ENCODE peak calls at places on chromosomes 5 and 9, in seven cellular contexts. S is PC-9, J is nucleus accumbens, Q is ELF-1, B is astrocyte of the spinal cord, I is SK-N-SH, N is choroid plexus epithelial cell. D is an unnamed sample.

GRCh38 chr9:14089051-14089798 is 224.7 kb downstream of the NFIB start:
- DNase-seq in S (no peak), J (no peak), Q (no peak), B (no peak), I (no peak), N (peak), D (no peak)

GRCh38 chr5:50745221-50745620 is 78.8 kb downstream of the PARP8 start:
- DNase-seq in S (no peak), J (no peak), Q (no peak), B (no peak), I (no peak), N (no peak), D (no peak)

GRCh38 chr5:138725885-138726457 is 27.3 kb upstream of the CTNNA1 start:
- DNase-seq in S (no peak), J (no peak), Q (no peak), B (no peak), I (no peak), N (no peak), D (no peak)

GRCh38 chr5:92468307-92468706 is 1085.2 kb upstream of the ARRDC3 start:
- DNase-seq in S (no peak), J (no peak), Q (no peak), B (no peak), I (no peak), N (no peak), D (no peak)

GRCh38 chr9:70504814-70505213 is 90.4 kb upstream of the KLF9 start:
- DNase-seq in S (no peak), J (no peak), Q (no peak), B (no peak), I (no peak), N (peak), D (no peak)

GRCh38 chr9:134024393-134024792 is 888 bp upstream of the BRD3OS start:
- DNase-seq in S (no peak), J (no peak), Q (no peak), B (no peak), I (peak), N (no peak), D (no peak)

GRCh38 chr9:36861528-36862205 is 172.4 kb downstream of the PAX5 start:
- DNase-seq in S (no peak), J (no peak), Q (no peak), B (no peak), I (no peak), N (no peak), D (no peak)

GRCh38 chr9:81108821-81109220 is 580.5 kb downstream of the TLE1 start:
- DNase-seq in S (peak), J (no peak), Q (no peak), B (no peak), I (no peak), N (no peak), D (no peak)

GRCh38 chr9:125416517-125416916 is 154.9 kb downstream of the GAPVD1 start:
- DNase-seq in S (no peak), J (no peak), Q (no peak), B (no peak), I (no peak), N (no peak), D (no peak)

GRCh38 chr9:125296843-125297372 is 35.3 kb downstream of the GAPVD1 start:
- DNase-seq in S (peak), J (no peak), Q (no peak), B (peak), I (no peak), N (peak), D (no peak)

GRCh38 chr9:69421908-69422801 is 97.1 kb downstream of the ENTREP1 start:
- DNase-seq in S (peak), J (peak), Q (peak), B (peak), I (peak), N (peak), D (peak)

GRCh38 chr9:119092125-119092524 is 277.1 kb downstream of the BRINP1 start:
- DNase-seq in S (no peak), J (no peak), Q (no peak), B (no peak), I (no peak), N (no peak), D (no peak)

GRCh38 chr5:105632043-105632442 is 2038.7 kb downstream of the EFNA5 start:
- DNase-seq in S (no peak), J (no peak), Q (no peak), B (no peak), I (peak), N (peak), D (no peak)

GRCh38 chr9:127278372-127278771 is 13.8 kb downstream of the GARNL3 start:
- DNase-seq in S (no peak), J (no peak), Q (no peak), B (no peak), I (no peak), N (no peak), D (no peak)

GRCh38 chr9:129081388-129081889 is 528 bp downstream of the DOLPP1 start:
- DNase-seq in S (no peak), J (no peak), Q (no peak), B (no peak), I (peak), N (no peak), D (peak)

GRCh38 chr9:78001946-78002731 is 29.5 kb downstream of the GNAQ start:
- DNase-seq in S (no peak), J (no peak), Q (no peak), B (peak), I (no peak), N (peak), D (no peak)

GRCh38 chr5:166746506-166746905 is 1544.9 kb upstream of the WWC1 start:
- DNase-seq in S (no peak), J (no peak), Q (no peak), B (no peak), I (no peak), N (no peak), D (no peak)

GRCh38 chr5:52783226-52783959 is 4.3 kb upstream of the ITGA1 start:
- DNase-seq in S (no peak), J (no peak), Q (no peak), B (peak), I (no peak), N (no peak), D (no peak)

GRCh38 chr9:79155308-79155707 is 416.5 kb upstream of the TLE4 start:
- DNase-seq in S (no peak), J (no peak), Q (no peak), B (no peak), I (no peak), N (no peak), D (no peak)

GRCh38 chr5:147234825-147235635 is at the start of gene STK32A:
- DNase-seq in S (no peak), J (peak), Q (peak), B (peak), I (peak), N (peak), D (no peak)

GRCh38 chr5:67730917-67731474 is 484.6 kb upstream of the PIK3R1 start:
- DNase-seq in S (no peak), J (no peak), Q (no peak), B (no peak), I (no peak), N (no peak), D (no peak)

GRCh38 chr5:137395011-137395755 is 103.9 kb downstream of the SPOCK1 start:
- DNase-seq in S (peak), J (no peak), Q (no peak), B (peak), I (peak), N (no peak), D (no peak)

GRCh38 chr9:129822825-129823162 is 1.1 kb downstream of the TOR1A start:
- DNase-seq in S (no peak), J (no peak), Q (no peak), B (no peak), I (no peak), N (peak), D (no peak)

GRCh38 chr5:160118349-160119141 is 705 bp downstream of the PWWP2A start:
- DNase-seq in S (peak), J (peak), Q (no peak), B (no peak), I (peak), N (no peak), D (peak)

GRCh38 chr5:75281716-75282465 is 45.2 kb upstream of the ANKRD31 start:
- DNase-seq in S (no peak), J (no peak), Q (no peak), B (peak), I (no peak), N (peak), D (no peak)

GRCh38 chr5:44641820-44642219 is 166.9 kb upstream of the MRPS30 start:
- DNase-seq in S (no peak), J (no peak), Q (no peak), B (no peak), I (no peak), N (no peak), D (no peak)

GRCh38 chr5:153696256-153696655 is 205.8 kb downstream of the GRIA1 start:
- DNase-seq in S (no peak), J (no peak), Q (peak), B (no peak), I (no peak), N (no peak), D (no peak)

GRCh38 chr9:95085036-95085770 is 232.3 kb downstream of the FANCC start:
- DNase-seq in S (no peak), J (no peak), Q (no peak), B (no peak), I (no peak), N (no peak), D (no peak)